ENCODE peak calls at places on chromosome 13, in six cellular contexts. One of them, this sample, is unnamed.

GRCh38 chr13:77338961-77339401 is 12.1 kb upstream of the MYCBP2 start:
- DNase-seq in fibroblast of mammary gland: no peak
- DNase-seq in adrenal gland: no peak
- DNase-seq in SK-N-SH: no peak
- DNase-seq in BE2C: no peak
- DNase-seq in pancreas: no peak
- DNase-seq in this sample: no peak

GRCh38 chr13:90362718-90363117 is 984.8 kb upstream of the MIR17HG start:
- DNase-seq in BE2C: no peak
- DNase-seq in pancreas: no peak
- DNase-seq in SK-N-SH: no peak
- DNase-seq in fibroblast of mammary gland: peak
- DNase-seq in adrenal gland: no peak
- DNase-seq in this sample: no peak

GRCh38 chr13:94595006-94595942 is 678 bp downstream of the TGDS start:
- DNase-seq in SK-N-SH: peak
- DNase-seq in BE2C: peak
- DNase-seq in adrenal gland: no peak
- DNase-seq in fibroblast of mammary gland: peak
- DNase-seq in pancreas: no peak
- DNase-seq in this sample: no peak

GRCh38 chr13:113178070-113178895 is 19.8 kb downstream of the PROZ start:
- DNase-seq in fibroblast of mammary gland: peak
- DNase-seq in SK-N-SH: peak
- DNase-seq in BE2C: peak
- DNase-seq in pancreas: no peak
- DNase-seq in adrenal gland: no peak
- DNase-seq in this sample: no peak

GRCh38 chr13:31885994-31886393 is 145.6 kb upstream of the FRY start:
- DNase-seq in adrenal gland: no peak
- DNase-seq in BE2C: peak
- DNase-seq in fibroblast of mammary gland: peak
- DNase-seq in pancreas: no peak
- DNase-seq in SK-N-SH: peak
- DNase-seq in this sample: no peak

GRCh38 chr13:109362606-109363005 is 423.8 kb downstream of the IRS2 start:
- DNase-seq in fibroblast of mammary gland: no peak
- DNase-seq in pancreas: no peak
- DNase-seq in BE2C: peak
- DNase-seq in adrenal gland: no peak
- DNase-seq in SK-N-SH: peak
- DNase-seq in this sample: no peak

GRCh38 chr13:45325806-45326205 is 15.2 kb downstream of the TPT1 start:
- DNase-seq in adrenal gland: peak
- DNase-seq in pancreas: peak
- DNase-seq in SK-N-SH: no peak
- DNase-seq in fibroblast of mammary gland: peak
- DNase-seq in BE2C: peak
- DNase-seq in this sample: peak

GRCh38 chr13:20303636-20304035 is 71.5 kb upstream of the GJB6 start:
- DNase-seq in pancreas: no peak
- DNase-seq in SK-N-SH: no peak
- DNase-seq in BE2C: no peak
- DNase-seq in adrenal gland: no peak
- DNase-seq in fibroblast of mammary gland: no peak
- DNase-seq in this sample: no peak

GRCh38 chr13:76667551-76667950 is 218.7 kb downstream of the KCTD12 start:
- DNase-seq in pancreas: no peak
- DNase-seq in fibroblast of mammary gland: peak
- DNase-seq in adrenal gland: no peak
- DNase-seq in BE2C: peak
- DNase-seq in SK-N-SH: peak
- DNase-seq in this sample: no peak

GRCh38 chr13:113448545-113448884 is 4.8 kb downstream of the ADPRHL1 start:
- DNase-seq in adrenal gland: no peak
- DNase-seq in fibroblast of mammary gland: no peak
- DNase-seq in pancreas: peak
- DNase-seq in SK-N-SH: no peak
- DNase-seq in BE2C: no peak
- DNase-seq in this sample: no peak

GRCh38 chr13:102693781-102694180 is 1.1 kb downstream of the METTL21C start:
- DNase-seq in adrenal gland: no peak
- DNase-seq in SK-N-SH: no peak
- DNase-seq in BE2C: no peak
- DNase-seq in fibroblast of mammary gland: peak
- DNase-seq in pancreas: no peak
- DNase-seq in this sample: no peak

GRCh38 chr13:20001351-20001750 is 42.8 kb downstream of the ZMYM2 start:
- DNase-seq in SK-N-SH: no peak
- DNase-seq in adrenal gland: no peak
- DNase-seq in pancreas: no peak
- DNase-seq in BE2C: no peak
- DNase-seq in fibroblast of mammary gland: no peak
- DNase-seq in this sample: no peak

GRCh38 chr13:80363890-80364503 is 23.1 kb upstream of the SPRY2 start:
- DNase-seq in adrenal gland: no peak
- DNase-seq in SK-N-SH: peak
- DNase-seq in fibroblast of mammary gland: peak
- DNase-seq in pancreas: no peak
- DNase-seq in BE2C: no peak
- DNase-seq in this sample: no peak

GRCh38 chr13:74771964-74772363 is 637.8 kb upstream of the KLF12 start:
- DNase-seq in pancreas: no peak
- DNase-seq in adrenal gland: no peak
- DNase-seq in fibroblast of mammary gland: peak
- DNase-seq in BE2C: no peak
- DNase-seq in SK-N-SH: no peak
- DNase-seq in this sample: no peak

GRCh38 chr13:29065142-29065541 is 245.0 kb downstream of the MTUS2 start:
- DNase-seq in BE2C: no peak
- DNase-seq in SK-N-SH: no peak
- DNase-seq in adrenal gland: no peak
- DNase-seq in fibroblast of mammary gland: no peak
- DNase-seq in pancreas: no peak
- DNase-seq in this sample: no peak

GRCh38 chr13:77492982-77493381 is 42.5 kb upstream of the SCEL start:
- DNase-seq in SK-N-SH: peak
- DNase-seq in BE2C: peak
- DNase-seq in fibroblast of mammary gland: peak
- DNase-seq in pancreas: no peak
- DNase-seq in adrenal gland: no peak
- DNase-seq in this sample: no peak

GRCh38 chr13:110702089-110702488 is 3.8 kb downstream of the CARS2 start:
- DNase-seq in BE2C: no peak
- DNase-seq in adrenal gland: no peak
- DNase-seq in pancreas: no peak
- DNase-seq in SK-N-SH: no peak
- DNase-seq in fibroblast of mammary gland: no peak
- DNase-seq in this sample: no peak

GRCh38 chr13:51416107-51416506 is 36.7 kb downstream of the INTS6 start:
- DNase-seq in BE2C: no peak
- DNase-seq in fibroblast of mammary gland: no peak
- DNase-seq in pancreas: no peak
- DNase-seq in SK-N-SH: no peak
- DNase-seq in adrenal gland: no peak
- DNase-seq in this sample: no peak

GRCh38 chr13:59665736-59666135 is 498.0 kb downstream of the DIAPH3 start:
- DNase-seq in SK-N-SH: no peak
- DNase-seq in pancreas: no peak
- DNase-seq in BE2C: no peak
- DNase-seq in fibroblast of mammary gland: no peak
- DNase-seq in adrenal gland: no peak
- DNase-seq in this sample: no peak

GRCh38 chr13:98174321-98174720 is 2.7 kb downstream of the RNF113B start:
- DNase-seq in fibroblast of mammary gland: peak
- DNase-seq in adrenal gland: no peak
- DNase-seq in SK-N-SH: no peak
- DNase-seq in BE2C: no peak
- DNase-seq in pancreas: no peak
- DNase-seq in this sample: no peak

GRCh38 chr13:19713186-19713965 is 69.4 kb downstream of the PSPC1 start:
- DNase-seq in BE2C: no peak
- DNase-seq in SK-N-SH: no peak
- DNase-seq in adrenal gland: no peak
- DNase-seq in pancreas: no peak
- DNase-seq in fibroblast of mammary gland: peak
- DNase-seq in this sample: no peak

GRCh38 chr13:44142540-44142867 is 231.1 kb upstream of the SERP2 start:
- DNase-seq in adrenal gland: no peak
- DNase-seq in SK-N-SH: peak
- DNase-seq in fibroblast of mammary gland: no peak
- DNase-seq in BE2C: no peak
- DNase-seq in pancreas: no peak
- DNase-seq in this sample: no peak

DNA sequence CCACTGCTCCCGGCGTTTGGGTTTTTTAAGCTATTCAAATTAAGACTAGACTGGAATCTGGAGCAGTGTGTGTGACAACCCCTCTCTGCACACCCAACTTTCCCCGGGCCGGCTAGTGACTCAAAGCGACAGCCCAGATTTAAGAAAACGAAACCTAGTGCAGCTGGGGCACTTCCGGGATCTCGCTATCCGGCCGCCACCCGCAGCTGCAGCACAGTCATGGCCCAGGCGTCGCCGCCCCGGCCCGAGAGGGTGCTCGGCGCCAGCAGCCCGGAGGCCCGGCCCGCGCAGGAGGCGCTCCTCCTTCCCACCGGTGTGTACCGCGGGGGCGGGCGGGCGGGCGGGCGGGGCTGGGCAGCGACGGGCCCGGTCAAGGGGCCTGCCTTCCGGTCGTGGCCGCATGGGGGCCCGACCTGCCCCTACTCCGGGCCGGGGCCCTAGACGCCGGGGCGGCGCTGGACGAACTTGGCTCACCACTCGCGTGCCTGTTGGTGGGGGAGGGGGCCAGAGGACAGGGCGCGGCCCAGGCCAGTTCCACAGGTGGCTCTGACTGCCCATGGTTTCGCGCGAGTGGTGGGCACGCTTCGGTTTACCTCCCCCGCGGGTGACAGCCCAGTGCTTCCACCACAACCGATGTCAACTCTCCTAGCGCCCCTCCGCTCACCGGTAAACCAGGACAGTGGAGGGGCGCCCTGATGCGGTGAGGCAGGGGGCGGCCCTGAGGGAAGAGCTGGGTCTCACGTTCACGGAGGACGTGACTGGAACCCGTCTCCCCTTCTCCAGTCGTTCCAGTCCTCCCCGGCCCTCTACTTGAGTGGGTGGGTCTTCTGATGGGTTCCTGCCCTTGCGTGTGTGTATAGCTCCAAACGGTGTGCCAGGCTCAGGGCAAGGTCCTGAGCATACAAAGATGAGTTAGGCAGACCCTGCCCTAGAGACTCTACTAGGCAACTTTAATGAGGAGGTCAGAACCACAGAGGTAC is at the start of gene PHF11:
- DNase-seq in fibroblast of mammary gland: peak
- DNase-seq in SK-N-SH: peak
- DNase-seq in pancreas: peak
- DNase-seq in BE2C: peak
- DNase-seq in adrenal gland: peak
- DNase-seq in this sample: peak
- H3K4me3 ChIP-seq in fibroblast of mammary gland: peak
- H3K4me3 ChIP-seq in SK-N-SH: peak
- H3K4me3 ChIP-seq in pancreas: peak
- H3K4me3 ChIP-seq in BE2C: peak
- H3K4me3 ChIP-seq in adrenal gland: peak
- H3K4me3 ChIP-seq in this sample: peak

DNA sequence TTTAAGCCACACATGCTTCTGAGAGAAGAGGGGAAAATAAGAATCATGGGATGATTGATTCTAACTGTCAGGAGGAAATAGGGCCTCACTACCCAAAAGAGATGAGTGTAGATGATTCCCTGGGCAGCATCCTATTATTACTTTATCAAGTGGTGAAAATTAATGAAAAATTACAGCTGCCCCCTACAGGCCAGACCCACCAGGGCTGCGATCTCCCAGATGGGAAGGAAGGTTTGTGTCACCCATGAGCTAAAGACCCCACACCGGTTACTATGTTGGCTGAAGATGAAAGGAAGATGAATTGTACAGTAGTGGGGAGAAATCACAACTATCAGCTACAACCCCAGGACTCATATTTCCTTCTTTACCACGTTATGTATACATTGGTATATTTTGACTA is 49.5 kb downstream of the RFC3 start:
- DNase-seq in SK-N-SH: no peak
- DNase-seq in BE2C: no peak
- DNase-seq in adrenal gland: no peak
- DNase-seq in fibroblast of mammary gland: no peak
- DNase-seq in pancreas: no peak
- DNase-seq in this sample: no peak
- TF ChIP-seq CTCF in SK-N-SH: peak
- TF ChIP-seq CTCF in BE2C: peak
- TF ChIP-seq CTCF in adrenal gland: no peak
- TF ChIP-seq CTCF in fibroblast of mammary gland: peak
- TF ChIP-seq CTCF in pancreas: no peak
- TF ChIP-seq CTCF in this sample: no peak

GRCh38 chr13:35716186-35716585 is 239.7 kb upstream of the MAB21L1 start:
- DNase-seq in pancreas: no peak
- DNase-seq in fibroblast of mammary gland: peak
- DNase-seq in adrenal gland: no peak
- DNase-seq in SK-N-SH: no peak
- DNase-seq in BE2C: no peak
- DNase-seq in this sample: no peak

GRCh38 chr13:35716644-35717170 is 240.2 kb upstream of the MAB21L1 start:
- DNase-seq in pancreas: no peak
- DNase-seq in fibroblast of mammary gland: no peak
- DNase-seq in adrenal gland: no peak
- DNase-seq in SK-N-SH: no peak
- DNase-seq in BE2C: no peak
- DNase-seq in this sample: no peak

GRCh38 chr13:35712907-35713685 is 236.6 kb upstream of the MAB21L1 start:
- DNase-seq in pancreas: no peak
- DNase-seq in BE2C: no peak
- DNase-seq in adrenal gland: no peak
- DNase-seq in SK-N-SH: peak
- DNase-seq in fibroblast of mammary gland: peak
- DNase-seq in this sample: no peak

GRCh38 chr13:35714096-35714495 is 237.6 kb upstream of the MAB21L1 start:
- DNase-seq in BE2C: peak
- DNase-seq in fibroblast of mammary gland: no peak
- DNase-seq in pancreas: no peak
- DNase-seq in SK-N-SH: peak
- DNase-seq in adrenal gland: no peak
- DNase-seq in this sample: no peak

GRCh38 chr13:35714588-35714987 is 238.1 kb upstream of the MAB21L1 start:
- DNase-seq in BE2C: peak
- DNase-seq in adrenal gland: no peak
- DNase-seq in fibroblast of mammary gland: no peak
- DNase-seq in pancreas: no peak
- DNase-seq in SK-N-SH: peak
- DNase-seq in this sample: no peak
- H3K4me3 ChIP-seq in BE2C: peak
- H3K4me3 ChIP-seq in adrenal gland: no peak
- H3K4me3 ChIP-seq in fibroblast of mammary gland: no peak
- H3K4me3 ChIP-seq in pancreas: no peak
- H3K4me3 ChIP-seq in SK-N-SH: no peak
- H3K4me3 ChIP-seq in this sample: no peak

DNA sequence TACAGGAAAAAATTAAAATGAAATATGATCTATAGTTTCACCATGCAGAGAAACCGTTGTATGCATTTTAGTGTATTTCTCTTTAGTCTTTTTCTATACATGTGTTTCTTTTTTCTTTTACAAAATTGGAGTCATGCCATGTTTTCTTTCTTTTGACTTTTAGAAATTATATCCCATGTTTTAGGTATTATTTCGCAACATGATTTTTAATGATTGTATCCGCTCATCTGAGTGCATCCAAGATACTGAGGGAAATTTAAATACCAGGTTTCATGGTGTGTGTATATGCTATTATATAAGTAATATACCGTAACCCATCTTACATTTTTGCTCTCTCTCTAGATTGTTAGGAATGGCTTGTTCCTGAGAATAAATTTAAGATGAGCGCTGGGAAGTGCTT is 82.3 kb downstream of the GPR12 start:
- DNase-seq in pancreas: no peak
- DNase-seq in SK-N-SH: no peak
- DNase-seq in adrenal gland: no peak
- DNase-seq in BE2C: no peak
- DNase-seq in fibroblast of mammary gland: no peak
- DNase-seq in this sample: no peak
- TF ChIP-seq CTCF in pancreas: no peak
- TF ChIP-seq CTCF in SK-N-SH: no peak
- TF ChIP-seq CTCF in adrenal gland: no peak
- TF ChIP-seq CTCF in BE2C: no peak
- TF ChIP-seq CTCF in fibroblast of mammary gland: no peak
- TF ChIP-seq CTCF in this sample: no peak

This sample was measured in coronary artery.